ENCODE peak calls at places on chromosome 13, in nine cellular contexts. One of them, this sample, is unnamed.
A peak's percentile ranks its signal among the peaks of the same experiment; 100 is the strongest.

GRCh38 chr13:74132768-74133656 is 1.2 kb downstream of the KLF12 start:
- DNase-seq in B cell: no peak
- DNase-seq in H9: peak; percentile 34
- DNase-seq in stomach: peak; percentile 36
- DNase-seq in heart left ventricle: peak; percentile 30
- DNase-seq in tibial artery: peak; percentile 71
- DNase-seq in fibroblast of the aortic adventitia: no peak
- DNase-seq in activated CD8-positive, alpha-beta T cell treated with anti-CD3 and anti-CD28 coated beads for 36 hours: peak; percentile 60
- DNase-seq in AG04450: no peak
- DNase-seq in this sample: peak; percentile 38

GRCh38 chr13:26460652-26461051 is 96.8 kb upstream of the WASF3 start:
- DNase-seq in B cell: no peak
- DNase-seq in H9: no peak
- DNase-seq in stomach: peak; percentile 42
- DNase-seq in heart left ventricle: peak; percentile 94
- DNase-seq in tibial artery: no peak
- DNase-seq in fibroblast of the aortic adventitia: peak; percentile 31
- DNase-seq in activated CD8-positive, alpha-beta T cell treated with anti-CD3 and anti-CD28 coated beads for 36 hours: no peak
- DNase-seq in AG04450: no peak
- DNase-seq in this sample: no peak

GRCh38 chr13:112679381-112679780 is 10.5 kb upstream of the ATP11A start:
- DNase-seq in B cell: peak; percentile 23
- DNase-seq in H9: no peak
- DNase-seq in stomach: peak; percentile 17
- DNase-seq in heart left ventricle: no peak
- DNase-seq in tibial artery: no peak
- DNase-seq in fibroblast of the aortic adventitia: no peak
- DNase-seq in activated CD8-positive, alpha-beta T cell treated with anti-CD3 and anti-CD28 coated beads for 36 hours: no peak
- DNase-seq in AG04450: no peak
- DNase-seq in this sample: no peak

GRCh38 chr13:41917641-41918040 is 43.3 kb downstream of the VWA8 start:
- DNase-seq in B cell: no peak
- DNase-seq in H9: no peak
- DNase-seq in stomach: no peak
- DNase-seq in heart left ventricle: no peak
- DNase-seq in tibial artery: no peak
- DNase-seq in fibroblast of the aortic adventitia: peak; percentile 84
- DNase-seq in activated CD8-positive, alpha-beta T cell treated with anti-CD3 and anti-CD28 coated beads for 36 hours: peak; percentile 37
- DNase-seq in AG04450: peak; percentile 43
- DNase-seq in this sample: no peak

GRCh38 chr13:34344761-34345600 is 527.0 kb downstream of the RFC3 start:
- DNase-seq in B cell: no peak
- DNase-seq in H9: no peak
- DNase-seq in stomach: no peak
- DNase-seq in heart left ventricle: no peak
- DNase-seq in tibial artery: no peak
- DNase-seq in fibroblast of the aortic adventitia: no peak
- DNase-seq in activated CD8-positive, alpha-beta T cell treated with anti-CD3 and anti-CD28 coated beads for 36 hours: no peak
- DNase-seq in AG04450: no peak
- DNase-seq in this sample: no peak

GRCh38 chr13:100068532-100068931 is 20.4 kb upstream of the PCCA start:
- DNase-seq in B cell: no peak
- DNase-seq in H9: no peak
- DNase-seq in stomach: no peak
- DNase-seq in heart left ventricle: no peak
- DNase-seq in tibial artery: no peak
- DNase-seq in fibroblast of the aortic adventitia: no peak
- DNase-seq in activated CD8-positive, alpha-beta T cell treated with anti-CD3 and anti-CD28 coated beads for 36 hours: no peak
- DNase-seq in AG04450: no peak
- DNase-seq in this sample: no peak

GRCh38 chr13:42239644-42240043 is 32.3 kb upstream of the AKAP11 start:
- DNase-seq in B cell: no peak
- DNase-seq in H9: no peak
- DNase-seq in stomach: no peak
- DNase-seq in heart left ventricle: no peak
- DNase-seq in tibial artery: no peak
- DNase-seq in fibroblast of the aortic adventitia: no peak
- DNase-seq in activated CD8-positive, alpha-beta T cell treated with anti-CD3 and anti-CD28 coated beads for 36 hours: no peak
- DNase-seq in AG04450: no peak
- DNase-seq in this sample: no peak

GRCh38 chr13:27174766-27175455 is 3.3 kb upstream of the USP12 start:
- DNase-seq in B cell: no peak
- DNase-seq in H9: no peak
- DNase-seq in stomach: no peak
- DNase-seq in heart left ventricle: no peak
- DNase-seq in tibial artery: no peak
- DNase-seq in fibroblast of the aortic adventitia: no peak
- DNase-seq in activated CD8-positive, alpha-beta T cell treated with anti-CD3 and anti-CD28 coated beads for 36 hours: no peak
- DNase-seq in AG04450: no peak
- DNase-seq in this sample: no peak

GRCh38 chr13:31538067-31539042 is 201.0 kb upstream of the RXFP2 start:
- DNase-seq in B cell: no peak
- DNase-seq in H9: no peak
- DNase-seq in stomach: peak; percentile 29
- DNase-seq in heart left ventricle: no peak
- DNase-seq in tibial artery: no peak
- DNase-seq in fibroblast of the aortic adventitia: peak; percentile 73
- DNase-seq in activated CD8-positive, alpha-beta T cell treated with anti-CD3 and anti-CD28 coated beads for 36 hours: no peak
- DNase-seq in AG04450: no peak
- DNase-seq in this sample: peak; percentile 20

GRCh38 chr13:52599037-52599852 is 43.0 kb upstream of the HNRNPA1L2 start:
- DNase-seq in B cell: no peak
- DNase-seq in H9: no peak
- DNase-seq in stomach: no peak
- DNase-seq in heart left ventricle: no peak
- DNase-seq in tibial artery: no peak
- DNase-seq in fibroblast of the aortic adventitia: peak; percentile 87
- DNase-seq in activated CD8-positive, alpha-beta T cell treated with anti-CD3 and anti-CD28 coated beads for 36 hours: no peak
- DNase-seq in AG04450: no peak
- DNase-seq in this sample: peak; percentile 29

GRCh38 chr13:50713849-50714248 is 129.6 kb downstream of the DLEU7 start:
- DNase-seq in B cell: peak; percentile 44
- DNase-seq in H9: no peak
- DNase-seq in stomach: no peak
- DNase-seq in heart left ventricle: no peak
- DNase-seq in tibial artery: no peak
- DNase-seq in fibroblast of the aortic adventitia: peak; percentile 46
- DNase-seq in activated CD8-positive, alpha-beta T cell treated with anti-CD3 and anti-CD28 coated beads for 36 hours: peak; percentile 41
- DNase-seq in AG04450: peak; percentile 34
- DNase-seq in this sample: no peak

GRCh38 chr13:83297591-83298305 is 584.5 kb downstream of the SLITRK1 start:
- DNase-seq in B cell: no peak
- DNase-seq in H9: no peak
- DNase-seq in stomach: no peak
- DNase-seq in heart left ventricle: no peak
- DNase-seq in tibial artery: no peak
- DNase-seq in fibroblast of the aortic adventitia: no peak
- DNase-seq in activated CD8-positive, alpha-beta T cell treated with anti-CD3 and anti-CD28 coated beads for 36 hours: no peak
- DNase-seq in AG04450: no peak
- DNase-seq in this sample: no peak

DNA sequence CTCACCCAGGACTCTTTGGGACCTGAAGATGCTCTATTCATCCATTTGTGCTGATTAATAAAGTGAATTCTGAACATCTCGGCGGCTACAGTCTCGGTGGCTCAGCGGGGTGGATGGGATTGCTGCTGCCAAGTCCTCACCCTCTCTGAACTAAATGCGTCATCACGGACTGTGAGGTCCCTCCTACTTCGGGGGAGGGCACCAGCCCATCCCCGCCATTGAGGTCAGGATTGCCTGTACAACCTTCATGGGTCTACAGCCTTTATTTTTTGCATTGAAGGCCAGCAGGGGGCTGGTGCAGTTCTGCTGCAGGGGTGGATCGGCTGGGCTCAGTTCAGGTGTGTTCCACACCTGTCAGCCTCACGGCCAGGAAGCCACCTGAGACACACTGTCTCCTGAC is 181.8 kb downstream of the COL4A1 start:
- DNase-seq in B cell: no peak
- DNase-seq in H9: no peak
- DNase-seq in stomach: no peak
- DNase-seq in heart left ventricle: no peak
- DNase-seq in tibial artery: no peak
- DNase-seq in fibroblast of the aortic adventitia: no peak
- DNase-seq in activated CD8-positive, alpha-beta T cell treated with anti-CD3 and anti-CD28 coated beads for 36 hours: no peak
- DNase-seq in AG04450: no peak
- DNase-seq in this sample: no peak
- TF ChIP-seq CTCF in B cell: no peak
- TF ChIP-seq CTCF in H9: no peak
- TF ChIP-seq CTCF in stomach: no peak
- TF ChIP-seq CTCF in heart left ventricle: no peak
- TF ChIP-seq CTCF in tibial artery: no peak
- TF ChIP-seq CTCF in fibroblast of the aortic adventitia: no peak
- TF ChIP-seq CTCF in activated CD8-positive, alpha-beta T cell treated with anti-CD3 and anti-CD28 coated beads for 36 hours: no peak
- TF ChIP-seq CTCF in AG04450: no peak
- TF ChIP-seq CTCF in this sample: no peak

GRCh38 chr13:24861617-24862362 is 97.8 kb downstream of the RNF17 start:
- DNase-seq in B cell: no peak
- DNase-seq in H9: no peak
- DNase-seq in stomach: no peak
- DNase-seq in heart left ventricle: no peak
- DNase-seq in tibial artery: no peak
- DNase-seq in fibroblast of the aortic adventitia: no peak
- DNase-seq in activated CD8-positive, alpha-beta T cell treated with anti-CD3 and anti-CD28 coated beads for 36 hours: no peak
- DNase-seq in AG04450: no peak
- DNase-seq in this sample: no peak

GRCh38 chr13:24864579-24864978 is 100.6 kb downstream of the RNF17 start:
- DNase-seq in B cell: no peak
- DNase-seq in H9: no peak
- DNase-seq in stomach: no peak
- DNase-seq in heart left ventricle: no peak
- DNase-seq in tibial artery: no peak
- DNase-seq in fibroblast of the aortic adventitia: no peak
- DNase-seq in activated CD8-positive, alpha-beta T cell treated with anti-CD3 and anti-CD28 coated beads for 36 hours: no peak
- DNase-seq in AG04450: no peak
- DNase-seq in this sample: no peak

GRCh38 chr13:24863748-24864540 is 100.0 kb downstream of the RNF17 start:
- DNase-seq in B cell: no peak
- DNase-seq in H9: no peak
- DNase-seq in stomach: no peak
- DNase-seq in heart left ventricle: no peak
- DNase-seq in tibial artery: no peak
- DNase-seq in fibroblast of the aortic adventitia: no peak
- DNase-seq in activated CD8-positive, alpha-beta T cell treated with anti-CD3 and anti-CD28 coated beads for 36 hours: no peak
- DNase-seq in AG04450: no peak
- DNase-seq in this sample: no peak

GRCh38 chr13:24866488-24866887 is 102.5 kb downstream of the RNF17 start:
- DNase-seq in B cell: no peak
- DNase-seq in H9: no peak
- DNase-seq in stomach: no peak
- DNase-seq in heart left ventricle: no peak
- DNase-seq in tibial artery: no peak
- DNase-seq in fibroblast of the aortic adventitia: no peak
- DNase-seq in activated CD8-positive, alpha-beta T cell treated with anti-CD3 and anti-CD28 coated beads for 36 hours: no peak
- DNase-seq in AG04450: no peak
- DNase-seq in this sample: no peak

DNA sequence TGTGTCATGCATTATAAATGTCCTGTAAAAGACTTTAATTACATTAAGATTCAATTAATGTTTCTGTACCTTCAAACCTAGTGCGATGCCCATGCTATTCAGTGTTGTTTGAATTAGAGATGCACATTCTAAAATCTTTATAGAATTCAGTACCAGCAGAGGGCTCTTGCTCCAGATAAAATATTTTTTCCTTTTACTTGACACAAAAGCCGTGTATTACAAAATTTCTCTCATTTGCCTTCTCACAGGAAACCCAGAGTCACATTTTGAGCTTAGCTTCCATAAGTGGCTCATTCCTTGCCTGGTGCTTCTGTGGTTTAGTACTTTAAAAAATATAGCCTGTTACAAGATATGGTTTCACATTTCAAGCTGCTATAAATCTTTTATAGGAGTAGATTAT is 101.2 kb downstream of the RNF17 start:
- DNase-seq in B cell: no peak
- DNase-seq in H9: no peak
- DNase-seq in stomach: no peak
- DNase-seq in heart left ventricle: no peak
- DNase-seq in tibial artery: no peak
- DNase-seq in fibroblast of the aortic adventitia: peak; percentile 40
- DNase-seq in activated CD8-positive, alpha-beta T cell treated with anti-CD3 and anti-CD28 coated beads for 36 hours: no peak
- DNase-seq in AG04450: no peak
- DNase-seq in this sample: no peak
- TF ChIP-seq CTCF in B cell: no peak
- TF ChIP-seq CTCF in H9: no peak
- TF ChIP-seq CTCF in stomach: no peak
- TF ChIP-seq CTCF in heart left ventricle: no peak
- TF ChIP-seq CTCF in tibial artery: peak; percentile 24
- TF ChIP-seq CTCF in fibroblast of the aortic adventitia: peak; percentile 32
- TF ChIP-seq CTCF in activated CD8-positive, alpha-beta T cell treated with anti-CD3 and anti-CD28 coated beads for 36 hours: no peak
- TF ChIP-seq CTCF in AG04450: peak; percentile 9
- TF ChIP-seq CTCF in this sample: no peak

GRCh38 chr13:29703421-29703820 is 107.9 kb upstream of the SLC7A1 start:
- DNase-seq in B cell: no peak
- DNase-seq in H9: no peak
- DNase-seq in stomach: no peak
- DNase-seq in heart left ventricle: no peak
- DNase-seq in tibial artery: no peak
- DNase-seq in fibroblast of the aortic adventitia: no peak
- DNase-seq in activated CD8-positive, alpha-beta T cell treated with anti-CD3 and anti-CD28 coated beads for 36 hours: no peak
- DNase-seq in AG04450: no peak
- DNase-seq in this sample: no peak
- TF ChIP-seq CTCF in B cell: no peak
- TF ChIP-seq CTCF in H9: no peak
- TF ChIP-seq CTCF in stomach: no peak
- TF ChIP-seq CTCF in heart left ventricle: no peak
- TF ChIP-seq CTCF in tibial artery: no peak
- TF ChIP-seq CTCF in fibroblast of the aortic adventitia: no peak
- TF ChIP-seq CTCF in activated CD8-positive, alpha-beta T cell treated with anti-CD3 and anti-CD28 coated beads for 36 hours: no peak
- TF ChIP-seq CTCF in AG04450: no peak
- TF ChIP-seq CTCF in this sample: no peak

GRCh38 chr13:101152184-101152583 is 264.1 kb downstream of the NALCN start:
- DNase-seq in B cell: no peak
- DNase-seq in H9: no peak
- DNase-seq in stomach: no peak
- DNase-seq in heart left ventricle: no peak
- DNase-seq in tibial artery: no peak
- DNase-seq in fibroblast of the aortic adventitia: no peak
- DNase-seq in activated CD8-positive, alpha-beta T cell treated with anti-CD3 and anti-CD28 coated beads for 36 hours: no peak
- DNase-seq in AG04450: no peak
- DNase-seq in this sample: no peak

GRCh38 chr13:101146101-101146898 is 270.0 kb downstream of the NALCN start:
- DNase-seq in B cell: no peak
- DNase-seq in H9: no peak
- DNase-seq in stomach: no peak
- DNase-seq in heart left ventricle: no peak
- DNase-seq in tibial artery: no peak
- DNase-seq in fibroblast of the aortic adventitia: no peak
- DNase-seq in activated CD8-positive, alpha-beta T cell treated with anti-CD3 and anti-CD28 coated beads for 36 hours: no peak
- DNase-seq in AG04450: no peak
- DNase-seq in this sample: no peak

GRCh38 chr13:101150998-101151397 is 265.3 kb downstream of the NALCN start:
- DNase-seq in B cell: no peak
- DNase-seq in H9: no peak
- DNase-seq in stomach: no peak
- DNase-seq in heart left ventricle: no peak
- DNase-seq in tibial artery: no peak
- DNase-seq in fibroblast of the aortic adventitia: peak; percentile 58
- DNase-seq in activated CD8-positive, alpha-beta T cell treated with anti-CD3 and anti-CD28 coated beads for 36 hours: no peak
- DNase-seq in AG04450: no peak
- DNase-seq in this sample: no peak

GRCh38 chr13:101144808-101145419 is 271.4 kb downstream of the NALCN start:
- DNase-seq in B cell: no peak
- DNase-seq in H9: no peak
- DNase-seq in stomach: no peak
- DNase-seq in heart left ventricle: no peak
- DNase-seq in tibial artery: no peak
- DNase-seq in fibroblast of the aortic adventitia: peak; percentile 83
- DNase-seq in activated CD8-positive, alpha-beta T cell treated with anti-CD3 and anti-CD28 coated beads for 36 hours: peak; percentile 28
- DNase-seq in AG04450: peak; percentile 29
- DNase-seq in this sample: peak; percentile 21

GRCh38 chr13:101149735-101150380 is 266.4 kb downstream of the NALCN start:
- DNase-seq in B cell: no peak
- DNase-seq in H9: peak; percentile 41
- DNase-seq in stomach: no peak
- DNase-seq in heart left ventricle: no peak
- DNase-seq in tibial artery: no peak
- DNase-seq in fibroblast of the aortic adventitia: peak; percentile 59
- DNase-seq in activated CD8-positive, alpha-beta T cell treated with anti-CD3 and anti-CD28 coated beads for 36 hours: peak; percentile 8
- DNase-seq in AG04450: peak; percentile 34
- DNase-seq in this sample: peak; percentile 26
- TF ChIP-seq CTCF in B cell: no peak
- TF ChIP-seq CTCF in H9: peak; percentile 43
- TF ChIP-seq CTCF in stomach: no peak
- TF ChIP-seq CTCF in heart left ventricle: no peak
- TF ChIP-seq CTCF in tibial artery: no peak
- TF ChIP-seq CTCF in fibroblast of the aortic adventitia: peak; percentile 44
- TF ChIP-seq CTCF in activated CD8-positive, alpha-beta T cell treated with anti-CD3 and anti-CD28 coated beads for 36 hours: no peak
- TF ChIP-seq CTCF in AG04450: peak; percentile 57
- TF ChIP-seq CTCF in this sample: no peak